ENCODE peak calls at places on chromosomes 12 and 14, in ten cellular contexts. W, D, O, A, X, B, R, E, F and J are unnamed samples.

GRCh38 chr12:127052491-127053232 is 1214.3 kb upstream of the TMEM132C start:
- DNase-seq in W (peak), D (peak), O (no peak), A (no peak), X (no peak), B (no peak), R (peak), E (no peak), F (no peak), J (no peak)

GRCh38 chr12:75560167-75560566 is 48.8 kb upstream of the KRR1 start:
- DNase-seq in W (peak), D (peak), O (no peak), A (no peak), X (no peak), B (no peak), R (peak), E (no peak), F (peak), J (no peak)

GRCh38 chr14:61147898-61148549 is 133.1 kb downstream of the TMEM30B start:
- DNase-seq in W (peak), D (peak), O (no peak), A (no peak), X (no peak), B (no peak), R (no peak), E (peak), F (no peak), J (peak)

GRCh38 chr12:51424094-51424661 is 453 bp upstream of the SLC4A8 start:
- DNase-seq in W (no peak), D (no peak), O (no peak), A (no peak), X (no peak), B (no peak), R (no peak), E (no peak), F (no peak), J (no peak)

GRCh38 chr14:63478024-63478423 is 65.2 kb downstream of the PPP2R5E start:
- DNase-seq in W (no peak), D (no peak), O (peak), A (no peak), X (no peak), B (no peak), R (no peak), E (no peak), F (no peak), J (no peak)

GRCh38 chr12:53208877-53209463 is 1.9 kb upstream of the ITGB7 start:
- DNase-seq in W (no peak), D (no peak), O (peak), A (no peak), X (no peak), B (no peak), R (no peak), E (no peak), F (no peak), J (no peak)

GRCh38 chr14:105711058-105711620 is 184.8 kb downstream of the TMEM121 start:
- DNase-seq in W (no peak), D (no peak), O (no peak), A (no peak), X (no peak), B (no peak), R (no peak), E (no peak), F (no peak), J (peak)

GRCh38 chr12:8572507-8572906 is 31.8 kb upstream of the CLEC4E start:
- DNase-seq in W (no peak), D (no peak), O (no peak), A (no peak), X (no peak), B (no peak), R (no peak), E (no peak), F (no peak), J (no peak)

GRCh38 chr12:1590083-1590979 is 4.0 kb downstream of the FBXL14 start:
- DNase-seq in W (peak), D (peak), O (no peak), A (no peak), X (peak), B (no peak), R (no peak), E (peak), F (no peak), J (no peak)

GRCh38 chr14:100065942-100066574 is 836 bp downstream of the EVL start:
- DNase-seq in W (no peak), D (no peak), O (peak), A (no peak), X (peak), B (no peak), R (no peak), E (no peak), F (no peak), J (no peak)

GRCh38 chr14:51096870-51097269 is 2.0 kb upstream of the TRIM9 start:
- DNase-seq in W (no peak), D (no peak), O (no peak), A (no peak), X (no peak), B (no peak), R (no peak), E (no peak), F (no peak), J (no peak)

GRCh38 chr14:51094282-51094821 is 553 bp downstream of the TRIM9 start:
- DNase-seq in W (no peak), D (no peak), O (no peak), A (no peak), X (no peak), B (no peak), R (peak), E (peak), F (peak), J (no peak)

GRCh38 chr14:51094901-51095853 is at the start of gene TRIM9:
- DNase-seq in W (peak), D (peak), O (peak), A (peak), X (peak), B (peak), R (peak), E (peak), F (peak), J (peak)

GRCh38 chr14:51097287-51097686 is 2.4 kb upstream of the TRIM9 start:
- DNase-seq in W (no peak), D (no peak), O (no peak), A (no peak), X (no peak), B (no peak), R (no peak), E (no peak), F (no peak), J (no peak)

GRCh38 chr14:51095854-51096823 is 1.2 kb upstream of the TRIM9 start:
- DNase-seq in W (peak), D (peak), O (no peak), A (no peak), X (peak), B (no peak), R (peak), E (peak), F (peak), J (no peak)
- H3K4me3 ChIP-seq in W (peak), D (peak), O (peak), A (no peak), X (peak), B (peak), R (peak), E (peak), F (peak), J (peak)

DNA sequence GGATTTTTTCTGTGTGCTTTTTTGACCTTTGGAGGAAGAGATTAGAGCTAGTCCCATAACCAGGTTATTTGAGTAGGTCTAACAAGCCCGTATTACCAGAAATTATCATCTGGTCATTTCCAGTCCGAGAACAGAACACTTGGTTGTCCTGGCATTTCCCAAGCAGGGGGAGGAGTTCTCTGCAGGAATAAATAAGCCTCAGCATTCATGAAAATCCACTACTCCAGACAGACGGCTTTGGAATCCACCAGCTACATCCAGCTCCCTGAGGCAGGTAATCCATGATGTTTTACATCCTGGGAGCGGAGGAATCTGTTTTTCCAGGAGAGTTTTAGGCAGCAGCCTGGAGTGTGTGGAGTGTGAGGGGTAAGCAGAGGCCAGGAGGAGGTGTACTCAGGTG is at the start of gene SERPINA3:
- DNase-seq in W (peak), D (peak), O (no peak), A (no peak), X (no peak), B (no peak), R (no peak), E (no peak), F (peak), J (no peak)
- H3K4me3 ChIP-seq in W (no peak), D (peak), O (no peak), A (no peak), X (no peak), B (no peak), R (no peak), E (no peak), F (no peak), J (no peak)

GRCh38 chr12:114408415-114408814 is 2.5 kb upstream of the TBX5 start:
- DNase-seq in W (no peak), D (peak), O (no peak), A (no peak), X (no peak), B (no peak), R (no peak), E (no peak), F (no peak), J (no peak)

GRCh38 chr12:114407566-114408411 is 1.8 kb upstream of the TBX5 start:
- DNase-seq in W (peak), D (peak), O (no peak), A (no peak), X (no peak), B (no peak), R (no peak), E (no peak), F (peak), J (no peak)

GRCh38 chr12:114408881-114409795 is 3.2 kb upstream of the TBX5 start:
- DNase-seq in W (peak), D (peak), O (no peak), A (no peak), X (no peak), B (no peak), R (peak), E (no peak), F (no peak), J (peak)

GRCh38 chr12:114411081-114411836 is 5.3 kb upstream of the TBX5 start:
- DNase-seq in W (peak), D (no peak), O (no peak), A (no peak), X (no peak), B (no peak), R (no peak), E (no peak), F (no peak), J (no peak)

DNA sequence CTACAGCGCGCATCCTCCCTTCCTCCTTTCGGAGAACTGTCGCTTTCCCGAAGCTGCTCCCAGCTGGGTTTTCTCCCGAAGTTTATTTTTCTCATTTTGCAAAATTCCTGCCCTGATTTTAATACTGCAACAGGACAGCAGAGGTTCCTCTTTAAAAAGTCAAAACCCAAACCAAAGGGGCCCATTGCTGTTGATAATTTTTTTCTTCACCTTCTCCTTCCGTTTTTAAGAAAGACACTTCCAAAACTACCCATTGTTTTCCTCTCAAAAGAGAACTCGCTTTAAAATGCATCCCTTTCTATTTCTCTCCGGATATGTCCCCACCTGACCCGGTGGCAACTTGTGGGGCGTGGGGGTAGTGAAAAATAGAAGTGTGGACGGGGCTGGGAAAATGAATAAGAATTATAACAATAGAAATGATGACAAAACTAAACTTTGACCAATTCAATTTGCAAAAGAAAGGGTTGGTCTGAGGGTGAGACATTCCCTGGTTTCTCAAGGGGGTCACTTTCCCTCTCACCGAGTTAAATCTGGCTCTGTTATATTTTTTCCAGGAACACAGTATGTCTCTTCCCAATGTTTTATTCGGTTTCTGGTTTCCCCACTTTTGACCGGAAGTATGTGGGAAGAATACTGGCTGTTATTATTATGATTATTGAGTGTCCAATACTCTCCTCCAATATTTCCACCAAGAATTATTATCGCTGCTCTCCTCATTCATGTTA is 4.0 kb upstream of the TBX5 start:
- DNase-seq in W (peak), D (peak), O (no peak), A (no peak), X (no peak), B (no peak), R (no peak), E (no peak), F (no peak), J (no peak)
- H3K4me3 ChIP-seq in W (peak), D (peak), O (no peak), A (no peak), X (no peak), B (no peak), R (peak), E (no peak), F (peak), J (peak)

GRCh38 chr12:12721251-12721689 is 4.1 kb downstream of the CDKN1B start:
- DNase-seq in W (no peak), D (no peak), O (no peak), A (peak), X (peak), B (no peak), R (no peak), E (no peak), F (no peak), J (no peak)

GRCh38 chr12:12719496-12719895 is 2.3 kb downstream of the CDKN1B start:
- DNase-seq in W (no peak), D (no peak), O (no peak), A (no peak), X (no peak), B (no peak), R (no peak), E (no peak), F (no peak), J (no peak)

GRCh38 chr12:12720637-12721250 is 3.6 kb downstream of the CDKN1B start:
- DNase-seq in W (no peak), D (no peak), O (no peak), A (no peak), X (no peak), B (no peak), R (no peak), E (no peak), F (no peak), J (no peak)

GRCh38 chr12:12718853-12719252 is 1.7 kb downstream of the CDKN1B start:
- DNase-seq in W (peak), D (no peak), O (no peak), A (no peak), X (no peak), B (no peak), R (peak), E (no peak), F (no peak), J (no peak)

DNA sequence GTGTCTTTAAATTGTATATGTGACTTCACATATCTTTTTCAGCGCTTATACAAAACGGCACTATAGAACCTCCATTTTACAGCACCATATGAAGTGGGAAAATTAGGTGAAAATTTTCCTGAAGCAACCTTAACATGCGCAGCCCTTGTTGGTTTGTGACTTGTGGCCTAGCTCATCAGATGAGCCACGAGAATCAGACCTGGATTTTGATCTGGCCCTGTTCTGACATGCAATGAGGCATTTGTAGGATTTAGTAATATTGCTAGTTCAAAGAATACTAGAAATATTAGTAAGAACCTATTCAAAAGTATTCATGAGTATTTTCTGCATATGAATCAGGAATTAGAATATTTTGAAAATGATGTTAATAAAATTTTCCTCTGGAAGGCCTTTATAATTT is 2.9 kb downstream of the CDKN1B start:
- DNase-seq in W (no peak), D (no peak), O (no peak), A (no peak), X (no peak), B (no peak), R (no peak), E (no peak), F (no peak), J (no peak)
- H3K4me3 ChIP-seq in W (peak), D (peak), O (peak), A (peak), X (peak), B (no peak), R (peak), E (no peak), F (peak), J (peak)

GRCh38 chr14:37594238-37594915 is 672 bp downstream of the FOXA1 start:
- DNase-seq in W (peak), D (peak), O (no peak), A (peak), X (peak), B (no peak), R (peak), E (no peak), F (peak), J (no peak)
- H3K4me3 ChIP-seq in W (peak), D (peak), O (no peak), A (peak), X (peak), B (peak), R (peak), E (no peak), F (peak), J (peak)